ENCODE peak calls at places on chromosomes 11 and 22, in five cellular contexts. One of them, this sample, is unnamed.

GRCh38 chr11:8097926-8098325 is 16.9 kb downstream of the TUB start:
- DNase-seq in SK-N-SH: no peak
- DNase-seq in GM12878: no peak
- DNase-seq in K562: no peak
- DNase-seq in H1: no peak
- DNase-seq in this sample: no peak

GRCh38 chr11:73412308-73412707 is 36.1 kb downstream of the RELT start:
- DNase-seq in SK-N-SH: no peak
- DNase-seq in GM12878: no peak
- DNase-seq in K562: no peak
- DNase-seq in H1: no peak
- DNase-seq in this sample: no peak

GRCh38 chr22:29268511-29269229 is 602 bp downstream of the EWSR1 start:
- DNase-seq in SK-N-SH: peak
- DNase-seq in GM12878: no peak
- DNase-seq in K562: peak
- DNase-seq in H1: no peak
- DNase-seq in this sample: peak

GRCh38 chr11:114102993-114103896 is 43.7 kb downstream of the ZBTB16 start:
- DNase-seq in SK-N-SH: no peak
- DNase-seq in GM12878: no peak
- DNase-seq in K562: no peak
- DNase-seq in H1: no peak
- DNase-seq in this sample: no peak

GRCh38 chr11:2750601-2751522 is 51.1 kb upstream of the KCNQ1OT1 start:
- DNase-seq in SK-N-SH: peak
- DNase-seq in GM12878: no peak
- DNase-seq in K562: no peak
- DNase-seq in H1: no peak
- DNase-seq in this sample: no peak

GRCh38 chr11:62269654-62270278 is at the start of gene SCGB2A2:
- DNase-seq in SK-N-SH: no peak
- DNase-seq in GM12878: no peak
- DNase-seq in K562: no peak
- DNase-seq in H1: no peak
- DNase-seq in this sample: no peak

GRCh38 chr11:122081073-122081472 is 34.9 kb downstream of the BLID start:
- DNase-seq in SK-N-SH: no peak
- DNase-seq in GM12878: no peak
- DNase-seq in K562: no peak
- DNase-seq in H1: no peak
- DNase-seq in this sample: no peak

GRCh38 chr11:19398273-19398672 is 157.5 kb upstream of the E2F8 start:
- DNase-seq in SK-N-SH: no peak
- DNase-seq in GM12878: no peak
- DNase-seq in K562: no peak
- DNase-seq in H1: no peak
- DNase-seq in this sample: no peak

GRCh38 chr11:75254326-75254725 is 13.8 kb downstream of the TPBGL start:
- DNase-seq in SK-N-SH: no peak
- DNase-seq in GM12878: no peak
- DNase-seq in K562: no peak
- DNase-seq in H1: no peak
- DNase-seq in this sample: no peak

GRCh38 chr11:86804871-86805415 is 4.6 kb downstream of the PRSS23 start:
- DNase-seq in SK-N-SH: no peak
- DNase-seq in GM12878: no peak
- DNase-seq in K562: no peak
- DNase-seq in H1: no peak
- DNase-seq in this sample: no peak

GRCh38 chr11:47983464-47984397 is 3.4 kb downstream of the PTPRJ start:
- DNase-seq in SK-N-SH: no peak
- DNase-seq in GM12878: no peak
- DNase-seq in K562: no peak
- DNase-seq in H1: no peak
- DNase-seq in this sample: peak

GRCh38 chr11:123065634-123066033 is 3.7 kb upstream of the HSPA8 start:
- DNase-seq in SK-N-SH: no peak
- DNase-seq in GM12878: no peak
- DNase-seq in K562: no peak
- DNase-seq in H1: no peak
- DNase-seq in this sample: no peak

GRCh38 chr11:126914941-126915340 is 85.6 kb downstream of the KIRREL3 start:
- DNase-seq in SK-N-SH: no peak
- DNase-seq in GM12878: no peak
- DNase-seq in K562: no peak
- DNase-seq in H1: no peak
- DNase-seq in this sample: no peak

GRCh38 chr11:50182486-50182885 is 149.8 kb downstream of the OR4C45 start:
- DNase-seq in SK-N-SH: no peak
- DNase-seq in GM12878: no peak
- DNase-seq in K562: no peak
- DNase-seq in H1: no peak
- DNase-seq in this sample: no peak

GRCh38 chr22:29914165-29914564 is 31.2 kb downstream of the MTMR3 start:
- DNase-seq in SK-N-SH: peak
- DNase-seq in GM12878: no peak
- DNase-seq in K562: no peak
- DNase-seq in H1: no peak
- DNase-seq in this sample: no peak

GRCh38 chr11:65384301-65384889 is 1.9 kb upstream of the SLC25A45 start:
- DNase-seq in SK-N-SH: no peak
- DNase-seq in GM12878: no peak
- DNase-seq in K562: no peak
- DNase-seq in H1: no peak
- DNase-seq in this sample: no peak

GRCh38 chr11:29300441-29300840 is 716.4 kb downstream of the KCNA4 start:
- DNase-seq in SK-N-SH: no peak
- DNase-seq in GM12878: no peak
- DNase-seq in K562: no peak
- DNase-seq in H1: no peak
- DNase-seq in this sample: no peak

GRCh38 chr22:35335936-35336781 is 36.5 kb downstream of the TOM1 start:
- DNase-seq in SK-N-SH: peak
- DNase-seq in GM12878: no peak
- DNase-seq in K562: no peak
- DNase-seq in H1: no peak
- DNase-seq in this sample: no peak

GRCh38 chr11:113373306-113373705 is 14.3 kb upstream of the ANKK1 start:
- DNase-seq in SK-N-SH: no peak
- DNase-seq in GM12878: no peak
- DNase-seq in K562: no peak
- DNase-seq in H1: no peak
- DNase-seq in this sample: no peak

GRCh38 chr11:44400431-44400830 is 90.5 kb upstream of the ALX4 start:
- DNase-seq in SK-N-SH: no peak
- DNase-seq in GM12878: no peak
- DNase-seq in K562: peak
- DNase-seq in H1: no peak
- DNase-seq in this sample: no peak
- TF ChIP-seq GABPA in SK-N-SH: no peak
- TF ChIP-seq GABPA in GM12878: no peak
- TF ChIP-seq GABPA in K562: no peak
- TF ChIP-seq GABPA in H1: no peak
- TF ChIP-seq GABPA in this sample: no peak

GRCh38 chr11:108891909-108892511 is 227.1 kb downstream of the DDX10 start:
- DNase-seq in SK-N-SH: no peak
- DNase-seq in GM12878: no peak
- DNase-seq in K562: no peak
- DNase-seq in H1: no peak
- DNase-seq in this sample: no peak

GRCh38 chr11:108886608-108887007 is 221.7 kb downstream of the DDX10 start:
- DNase-seq in SK-N-SH: no peak
- DNase-seq in GM12878: no peak
- DNase-seq in K562: no peak
- DNase-seq in H1: no peak
- DNase-seq in this sample: no peak

GRCh38 chr11:108887436-108888238 is 222.8 kb downstream of the DDX10 start:
- DNase-seq in SK-N-SH: no peak
- DNase-seq in GM12878: no peak
- DNase-seq in K562: no peak
- DNase-seq in H1: no peak
- DNase-seq in this sample: no peak

GRCh38 chr11:108890482-108891092 is 225.7 kb downstream of the DDX10 start:
- DNase-seq in SK-N-SH: no peak
- DNase-seq in GM12878: no peak
- DNase-seq in K562: no peak
- DNase-seq in H1: no peak
- DNase-seq in this sample: no peak

DNA sequence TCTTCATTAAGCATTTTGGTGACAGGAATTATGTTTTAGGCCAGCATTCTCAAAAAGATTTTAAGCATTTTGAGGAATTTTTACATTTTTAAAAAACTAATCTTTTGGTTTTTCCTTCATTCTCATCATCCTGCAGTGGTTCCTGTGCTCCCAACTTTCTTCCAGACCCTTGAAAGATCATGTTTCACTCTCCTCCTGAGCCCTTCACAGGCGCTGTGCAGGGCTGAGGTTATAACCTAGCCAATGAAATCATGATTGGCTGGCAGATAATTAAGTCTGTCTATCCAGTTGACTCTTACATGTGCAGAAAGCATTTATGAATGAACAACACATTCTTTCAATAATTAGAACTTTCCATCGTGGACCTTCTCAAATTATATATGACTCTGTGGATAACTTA is 226.3 kb downstream of the DDX10 start:
- DNase-seq in SK-N-SH: no peak
- DNase-seq in GM12878: no peak
- DNase-seq in K562: no peak
- DNase-seq in H1: no peak
- DNase-seq in this sample: no peak
- TF ChIP-seq CTCF in SK-N-SH: no peak
- TF ChIP-seq CTCF in GM12878: no peak
- TF ChIP-seq CTCF in K562: no peak
- TF ChIP-seq CTCF in H1: no peak
- TF ChIP-seq CTCF in this sample: no peak

GRCh38 chr11:12757416-12757815 is 83.2 kb downstream of the TEAD1 start:
- DNase-seq in SK-N-SH: no peak
- DNase-seq in GM12878: no peak
- DNase-seq in K562: no peak
- DNase-seq in H1: no peak
- DNase-seq in this sample: no peak

GRCh38 chr11:12754582-12755250 is 80.5 kb downstream of the TEAD1 start:
- DNase-seq in SK-N-SH: no peak
- DNase-seq in GM12878: no peak
- DNase-seq in K562: no peak
- DNase-seq in H1: no peak
- DNase-seq in this sample: no peak

GRCh38 chr11:12755510-12755909 is 81.3 kb downstream of the TEAD1 start:
- DNase-seq in SK-N-SH: no peak
- DNase-seq in GM12878: no peak
- DNase-seq in K562: no peak
- DNase-seq in H1: no peak
- DNase-seq in this sample: no peak

GRCh38 chr11:12756101-12756500 is 81.9 kb downstream of the TEAD1 start:
- DNase-seq in SK-N-SH: no peak
- DNase-seq in GM12878: no peak
- DNase-seq in K562: no peak
- DNase-seq in H1: no peak
- DNase-seq in this sample: no peak

DNA sequence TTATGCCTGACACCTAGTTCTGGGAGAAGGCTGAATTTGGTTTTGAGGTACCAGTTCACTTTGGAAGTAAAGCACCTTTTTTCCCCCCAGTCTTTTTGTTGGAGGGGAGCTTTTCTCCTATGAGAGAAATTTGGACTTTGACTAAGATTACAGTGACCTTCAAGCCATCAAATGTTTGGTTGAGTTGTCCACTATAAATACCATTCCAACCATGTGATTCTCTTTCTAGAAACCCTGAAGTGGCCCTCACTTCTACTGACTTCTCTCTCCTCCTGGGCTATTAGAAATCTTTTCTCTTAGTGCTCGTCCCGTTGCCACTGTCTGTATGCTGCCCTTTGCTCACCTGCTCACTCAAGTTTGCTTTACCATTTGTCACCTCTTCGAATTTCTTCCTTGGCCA is 82.6 kb downstream of the TEAD1 start:
- DNase-seq in SK-N-SH: no peak
- DNase-seq in GM12878: no peak
- DNase-seq in K562: no peak
- DNase-seq in H1: no peak
- DNase-seq in this sample: no peak
- H3K27ac ChIP-seq in SK-N-SH: no peak
- H3K27ac ChIP-seq in GM12878: no peak
- H3K27ac ChIP-seq in K562: no peak
- H3K27ac ChIP-seq in H1: no peak
- H3K27ac ChIP-seq in this sample: no peak

GRCh38 chr22:17131686-17132085 is 10.5 kb upstream of the TMEM121B start:
- DNase-seq in SK-N-SH: no peak
- DNase-seq in GM12878: no peak
- DNase-seq in K562: no peak
- DNase-seq in H1: peak
- DNase-seq in this sample: no peak
- TF ChIP-seq GABPA in SK-N-SH: no peak
- TF ChIP-seq GABPA in GM12878: no peak
- TF ChIP-seq GABPA in K562: no peak
- TF ChIP-seq GABPA in H1: no peak
- TF ChIP-seq GABPA in this sample: no peak

DNA sequence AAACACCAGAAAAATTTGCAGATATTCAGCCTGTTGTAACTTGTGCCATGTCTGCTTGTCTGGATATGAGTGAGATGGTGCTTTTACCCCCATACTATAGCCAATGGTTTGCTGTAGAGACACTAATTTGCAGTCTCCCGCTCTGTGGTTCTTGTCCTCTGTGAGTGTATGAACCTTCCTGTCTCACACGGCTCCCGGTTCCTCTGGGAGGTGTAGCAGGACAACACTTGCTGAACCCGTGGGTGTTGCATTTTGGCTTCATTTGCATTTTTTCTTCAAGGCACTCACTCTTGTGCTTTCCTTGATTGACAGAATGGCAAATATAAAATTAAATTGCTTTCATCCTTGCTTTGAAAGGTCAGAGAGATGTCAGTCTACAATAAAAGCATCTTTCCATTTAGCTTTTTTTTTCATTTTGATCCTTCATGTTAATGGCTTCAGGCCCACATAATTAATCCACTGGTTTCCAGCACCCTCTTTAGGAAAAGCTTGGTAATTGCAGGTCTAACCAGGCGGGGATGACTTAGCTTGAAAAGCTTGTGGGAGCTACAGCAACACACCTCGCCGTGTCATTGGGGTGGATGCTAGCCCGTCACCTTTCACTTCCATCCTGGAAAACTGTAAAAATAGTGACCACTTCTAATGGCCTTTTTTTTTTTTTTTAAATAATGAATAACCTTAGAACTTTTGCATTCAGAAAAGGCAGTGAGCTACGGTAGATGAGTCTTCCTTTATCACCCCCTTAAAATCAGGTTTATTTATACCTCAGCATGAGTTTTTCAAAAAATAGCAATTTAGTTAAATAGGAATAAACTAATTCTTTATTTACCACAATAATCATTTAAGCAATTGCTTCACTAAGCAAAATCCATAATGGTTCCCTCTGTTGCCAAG is 27.4 kb upstream of the ST14 start:
- DNase-seq in SK-N-SH: peak
- DNase-seq in GM12878: peak
- DNase-seq in K562: peak
- DNase-seq in H1: peak
- DNase-seq in this sample: no peak
- TF ChIP-seq CTCF in SK-N-SH: peak
- TF ChIP-seq CTCF in GM12878: peak
- TF ChIP-seq CTCF in K562: peak
- TF ChIP-seq CTCF in H1: peak
- TF ChIP-seq CTCF in this sample: peak